ENCODE peak calls at places on chromosome 21, in six cellular contexts. C, P, I, Q, K and A are unnamed samples.
A peak's percentile ranks its signal among the peaks of the same experiment; 100 is the strongest.

GRCh38 chr21:44618504-44618903 is 6.6 kb downstream of the KRTAP10-8 start:
- DNase-seq in C (no peak), P (peak; percentile 14), I (peak; percentile 49), Q (peak; percentile 20), K (no peak), A (peak; percentile 4)

GRCh38 chr21:44550807-44551206 is 498 bp downstream of the KRTAP10-2 start:
- DNase-seq in C (no peak), P (no peak), I (no peak), Q (no peak), K (no peak), A (no peak)

GRCh38 chr21:27759091-27759659 is 792.3 kb upstream of the ADAMTS5 start:
- DNase-seq in C (no peak), P (no peak), I (peak; percentile 17), Q (no peak), K (peak; percentile 52), A (peak; percentile 24)

GRCh38 chr21:34878501-34878900 is 170.6 kb downstream of the RUNX1 start:
- DNase-seq in C (peak; percentile 81), P (no peak), I (no peak), Q (no peak), K (no peak), A (no peak)

GRCh38 chr21:38662224-38662568 is 143.5 kb upstream of the ETS2 start:
- DNase-seq in C (no peak), P (no peak), I (no peak), Q (no peak), K (no peak), A (no peak)

GRCh38 chr21:28310711-28311110 is 682.0 kb downstream of the LTN1 start:
- DNase-seq in C (no peak), P (no peak), I (no peak), Q (no peak), K (no peak), A (no peak)

GRCh38 chr21:34916446-34916845 is 132.7 kb downstream of the RUNX1 start:
- DNase-seq in C (no peak), P (peak; percentile 86), I (no peak), Q (peak; percentile 53), K (no peak), A (peak; percentile 56)

GRCh38 chr21:36747815-36748381 is 49.0 kb downstream of the SIM2 start:
- DNase-seq in C (no peak), P (peak; percentile 34), I (peak; percentile 62), Q (peak; percentile 42), K (peak; percentile 91), A (peak; percentile 33)

GRCh38 chr21:40765771-40766170 is 81.2 kb downstream of the DSCAM start:
- DNase-seq in C (no peak), P (no peak), I (no peak), Q (no peak), K (no peak), A (no peak)

GRCh38 chr21:23936224-23936623 is 1671.1 kb downstream of the MRPL39 start:
- DNase-seq in C (no peak), P (peak; percentile 48), I (no peak), Q (peak; percentile 33), K (peak; percentile 26), A (peak; percentile 44)

GRCh38 chr21:34885636-34886553 is 163.2 kb downstream of the RUNX1 start:
- DNase-seq in C (no peak), P (no peak), I (no peak), Q (peak; percentile 54), K (peak; percentile 33), A (no peak)

GRCh38 chr21:39631842-39632577 is 19.3 kb downstream of the B3GALT5 start:
- DNase-seq in C (no peak), P (no peak), I (no peak), Q (no peak), K (no peak), A (no peak)

GRCh38 chr21:21051109-21052055 is 53.2 kb downstream of the NCAM2 start:
- DNase-seq in C (no peak), P (no peak), I (no peak), Q (no peak), K (no peak), A (no peak)

GRCh38 chr21:18384771-18385170 is 18.8 kb downstream of the TMPRSS15 start:
- DNase-seq in C (peak; percentile 3), P (no peak), I (no peak), Q (peak; percentile 4), K (peak; percentile 30), A (peak; percentile 6)

GRCh38 chr21:43317254-43317748 is 109.6 kb downstream of the SIK1 start:
- DNase-seq in C (no peak), P (no peak), I (no peak), Q (no peak), K (no peak), A (no peak)

GRCh38 chr21:39660596-39660995 is 47.9 kb downstream of the B3GALT5 start:
- DNase-seq in C (peak; percentile 66), P (peak; percentile 83), I (peak; percentile 45), Q (peak; percentile 61), K (no peak), A (peak; percentile 9)

GRCh38 chr21:44485254-44485793 is 30.0 kb downstream of the LRRC3 start:
- DNase-seq in C (no peak), P (peak; percentile 8), I (no peak), Q (no peak), K (no peak), A (peak; percentile 18)

GRCh38 chr21:38440746-38441145 is 57.5 kb downstream of the ERG start:
- DNase-seq in C (peak; percentile 83), P (peak; percentile 80), I (no peak), Q (peak; percentile 95), K (no peak), A (peak; percentile 92)

GRCh38 chr21:35617491-35617890 is 442.8 kb downstream of the SETD4 start:
- DNase-seq in C (no peak), P (no peak), I (no peak), Q (no peak), K (no peak), A (no peak)

GRCh38 chr21:27306821-27307746 is 340.2 kb upstream of the ADAMTS5 start:
- DNase-seq in C (no peak), P (peak; percentile 22), I (no peak), Q (no peak), K (peak; percentile 5), A (peak; percentile 70)

GRCh38 chr21:43343095-43343991 is 83.6 kb downstream of the SIK1 start:
- DNase-seq in C (peak; percentile 44), P (no peak), I (no peak), Q (no peak), K (peak; percentile 95), A (no peak)

GRCh38 chr21:27339902-27340301 is 373.0 kb upstream of the ADAMTS5 start:
- DNase-seq in C (no peak), P (peak; percentile 50), I (no peak), Q (no peak), K (no peak), A (peak; percentile 16)

GRCh38 chr21:37620401-37620800 is 253.8 kb downstream of the DYRK1A start:
- DNase-seq in C (no peak), P (no peak), I (no peak), Q (peak; percentile 31), K (no peak), A (peak; percentile 30)

GRCh38 chr21:43884012-43884860 is 19.2 kb downstream of the AGPAT3 start:
- DNase-seq in C (peak; percentile 46), P (no peak), I (no peak), Q (peak; percentile 44), K (peak; percentile 87), A (no peak)

GRCh38 chr21:17519208-17519738 is 6.4 kb downstream of the CXADR start:
- DNase-seq in C (no peak), P (no peak), I (no peak), Q (no peak), K (no peak), A (no peak)

GRCh38 chr21:41768371-41769042 is 1.7 kb upstream of the RIPK4 start:
- DNase-seq in C (peak; percentile 92), P (peak; percentile 85), I (no peak), Q (peak; percentile 53), K (peak; percentile 91), A (peak; percentile 61)

GRCh38 chr21:41767606-41768370 is 936 bp upstream of the RIPK4 start:
- DNase-seq in C (peak; percentile 45), P (peak; percentile 17), I (no peak), Q (no peak), K (no peak), A (peak; percentile 21)

GRCh38 chr21:41769933-41770332 is 3.1 kb upstream of the RIPK4 start:
- DNase-seq in C (no peak), P (no peak), I (no peak), Q (no peak), K (no peak), A (no peak)

GRCh38 chr21:41769521-41769920 is 2.7 kb upstream of the RIPK4 start:
- DNase-seq in C (no peak), P (no peak), I (no peak), Q (no peak), K (no peak), A (no peak)

GRCh38 chr21:41769106-41769505 is 2.3 kb upstream of the RIPK4 start:
- DNase-seq in C (no peak), P (no peak), I (no peak), Q (no peak), K (no peak), A (no peak)
- H3K4me3 ChIP-seq in C (no peak overlapping the region), P (peak overlapping the region; percentile 4), I (peak overlapping the region; percentile 46), Q (peak overlapping the region; percentile 41), K (peak overlapping the region; percentile 36), A (peak overlapping the region; percentile 25)

DNA sequence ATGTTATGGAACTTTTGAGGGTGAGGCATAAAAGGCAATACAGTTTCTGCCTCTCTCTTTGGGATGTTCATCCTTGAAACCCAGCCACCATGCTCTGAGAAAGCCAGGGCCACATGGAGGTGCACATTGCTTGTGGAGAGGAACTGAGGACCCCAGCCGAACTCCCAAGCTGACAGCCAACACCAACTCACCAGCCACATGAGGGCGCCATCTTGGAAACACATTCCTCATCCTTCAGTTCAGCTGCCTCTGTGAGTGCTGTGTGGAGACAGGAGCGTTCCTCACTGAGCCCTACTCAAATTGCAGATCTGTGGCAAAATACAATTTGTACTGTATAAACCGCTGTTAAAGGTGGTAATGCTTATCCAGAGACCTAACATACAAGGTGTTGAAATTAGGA is 137.5 kb downstream of the GABPA start:
- DNase-seq in C (no peak), P (no peak), I (no peak), Q (no peak), K (no peak), A (no peak)
- TF ChIP-seq CTCF in C (no peak), P (no peak), I (no peak), Q (no peak), K (no peak), A (no peak)

DNA sequence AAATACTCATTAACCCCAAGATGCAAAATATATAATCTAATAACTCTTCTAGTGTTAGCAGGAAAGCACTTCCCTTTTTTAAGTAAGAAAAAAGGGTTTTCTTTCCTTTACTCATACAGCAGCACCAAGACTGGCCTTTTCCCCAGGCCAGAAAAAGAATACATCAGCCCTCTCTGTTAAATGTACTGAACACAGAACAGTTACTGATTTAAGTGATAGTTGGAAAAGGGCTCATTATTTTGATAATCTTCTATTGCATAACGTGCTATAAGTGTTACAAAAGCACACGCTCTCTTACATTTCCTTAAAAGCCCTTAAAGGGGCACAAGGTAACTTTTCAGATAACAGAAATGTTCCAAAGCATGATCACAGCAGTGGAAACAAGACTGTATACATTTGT is 142.9 kb downstream of the TIAM1 start:
- DNase-seq in C (no peak), P (no peak), I (no peak), Q (peak; percentile 51), K (no peak), A (peak; percentile 52)
- H3K4me3 ChIP-seq in C (no peak overlapping the region), P (no peak overlapping the region), I (no peak overlapping the region), Q (no peak overlapping the region), K (no peak overlapping the region), A (no peak overlapping the region)

DNA sequence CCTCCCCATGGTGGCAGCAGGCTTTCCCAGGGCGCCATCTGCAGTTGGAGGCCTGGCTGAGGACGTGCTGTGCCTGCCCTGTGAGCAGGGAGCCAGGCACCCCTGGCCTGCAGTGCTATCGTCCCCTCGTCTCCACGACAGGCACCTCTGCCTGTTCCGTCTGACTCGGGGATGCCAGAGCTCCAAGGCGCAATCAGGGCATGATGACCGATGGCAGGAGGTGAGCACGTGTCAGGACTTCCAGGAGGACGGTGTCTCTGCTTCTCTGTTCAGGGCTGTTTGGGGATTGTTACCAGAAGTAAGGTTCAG is 125.2 kb downstream of the PCBP3 start:
- DNase-seq in C (no peak), P (no peak), I (no peak), Q (no peak), K (peak; percentile 13), A (no peak)
- TF ChIP-seq CTCF in C (no peak), P (peak; percentile 3), I (no peak), Q (no peak), K (no peak), A (peak; percentile 9)